ENCODE peak calls at places on chromosomes 16 and 17, in seven cellular contexts. J, I, G, S, A, D and N are unnamed samples.
A peak's percentile ranks its signal among the peaks of the same experiment; 100 is the strongest.

GRCh38 chr16:82888616-82889015 is 261.8 kb downstream of the CDH13 start:
- DNase-seq in J (no peak), I (no peak), G (no peak), S (no peak), A (no peak), D (no peak), N (no peak)

GRCh38 chr17:62014526-62014925 is 50.6 kb downstream of the MED13 start:
- DNase-seq in J (no peak), I (no peak), G (no peak), S (no peak), A (no peak), D (no peak), N (no peak)

GRCh38 chr17:64001091-64001579 is 3.0 kb downstream of the PRR29 start:
- DNase-seq in J (peak; percentile 42), I (no peak), G (no peak), S (no peak), A (no peak), D (no peak), N (no peak)

GRCh38 chr17:37698132-37698615 is 46.7 kb downstream of the HNF1B start:
- DNase-seq in J (no peak), I (no peak), G (peak; percentile 62), S (no peak), A (no peak), D (no peak), N (no peak)

GRCh38 chr16:79767597-79768280 is 167.2 kb upstream of the MAF start:
- DNase-seq in J (no peak), I (no peak), G (peak; percentile 54), S (no peak), A (no peak), D (no peak), N (peak; percentile 4)

GRCh38 chr17:2694381-2695242 is 17.0 kb downstream of the CLUH start:
- DNase-seq in J (peak; percentile 62), I (no peak), G (no peak), S (peak; percentile 25), A (no peak), D (no peak), N (no peak)

GRCh38 chr16:22369221-22369811 is 5.1 kb downstream of the CDR2 start:
- DNase-seq in J (no peak), I (no peak), G (peak; percentile 49), S (no peak), A (no peak), D (no peak), N (no peak)

GRCh38 chr17:17994271-17994670 is 21.6 kb downstream of the DRC3 start:
- DNase-seq in J (no peak), I (no peak), G (peak; percentile 26), S (no peak), A (peak; percentile 6), D (no peak), N (peak; percentile 15)

GRCh38 chr17:4543557-4544026 is 11.6 kb downstream of the MYBBP1A start:
- DNase-seq in J (no peak), I (no peak), G (no peak), S (no peak), A (no peak), D (no peak), N (no peak)

GRCh38 chr17:57009737-57010445 is 32.0 kb downstream of the SCPEP1 start:
- DNase-seq in J (no peak), I (no peak), G (peak; percentile 64), S (no peak), A (peak; percentile 46), D (peak; percentile 14), N (peak; percentile 37)

GRCh38 chr17:2237521-2237921 is 66.1 kb downstream of the SMG6 start:
- DNase-seq in J (peak; percentile 75), I (no peak), G (no peak), S (no peak), A (no peak), D (no peak), N (no peak)

GRCh38 chr17:6365187-6365943 is 69.6 kb downstream of the AIPL1 start:
- DNase-seq in J (no peak), I (no peak), G (no peak), S (no peak), A (no peak), D (no peak), N (no peak)

GRCh38 chr16:85137323-85138072 is 25.2 kb upstream of the CIBAR2 start:
- DNase-seq in J (peak; percentile 98), I (no peak), G (peak; percentile 79), S (peak; percentile 79), A (no peak), D (no peak), N (peak; percentile 92)

GRCh38 chr17:29581583-29582253 is 7.7 kb downstream of the GIT1 start:
- DNase-seq in J (no peak), I (no peak), G (no peak), S (no peak), A (no peak), D (no peak), N (peak; percentile 54)

GRCh38 chr17:37697331-37697730 is 47.5 kb downstream of the HNF1B start:
- DNase-seq in J (no peak), I (no peak), G (no peak), S (no peak), A (no peak), D (no peak), N (no peak)

GRCh38 chr16:5615868-5616642 is 518.5 kb upstream of the EEF2KMT start:
- DNase-seq in J (no peak), I (no peak), G (peak; percentile 71), S (no peak), A (peak; percentile 9), D (no peak), N (peak; percentile 65)

GRCh38 chr17:14270508-14270907 is 30.4 kb upstream of the HS3ST3B1 start:
- DNase-seq in J (no peak), I (no peak), G (no peak), S (no peak), A (no peak), D (no peak), N (no peak)

GRCh38 chr16:87733190-87733589 is 32.6 kb downstream of the KLHDC4 start:
- DNase-seq in J (no peak), I (no peak), G (no peak), S (no peak), A (no peak), D (no peak), N (no peak)

GRCh38 chr17:27540300-27541105 is 84.3 kb downstream of the KSR1 start:
- DNase-seq in J (peak; percentile 97), I (no peak), G (no peak), S (no peak), A (no peak), D (no peak), N (peak; percentile 64)

GRCh38 chr17:62627219-62627903 is at the start of gene MRC2:
- DNase-seq in J (peak; percentile 86), I (no peak), G (peak; percentile 78), S (peak; percentile 65), A (no peak), D (no peak), N (no peak)

GRCh38 chr17:76498886-76499667 is 2.1 kb downstream of the RHBDF2 start:
- DNase-seq in J (no peak), I (no peak), G (no peak), S (no peak), A (no peak), D (no peak), N (no peak)

GRCh38 chr16:10037771-10038170 is 144.5 kb downstream of the GRIN2A start:
- DNase-seq in J (no peak), I (no peak), G (no peak), S (no peak), A (no peak), D (no peak), N (no peak)

GRCh38 chr16:89209522-89210044 is 7.9 kb upstream of the ZNF778 start:
- DNase-seq in J (no peak), I (no peak), G (no peak), S (no peak), A (no peak), D (no peak), N (no peak)

GRCh38 chr16:67201411-67202345 is 2.7 kb downstream of the ELMO3 start:
- DNase-seq in J (no peak), I (no peak), G (no peak), S (no peak), A (no peak), D (no peak), N (no peak)

GRCh38 chr16:2483160-2483559 is 8.2 kb downstream of the TBC1D24 start:
- DNase-seq in J (no peak), I (no peak), G (no peak), S (no peak), A (no peak), D (no peak), N (no peak)

GRCh38 chr16:70658921-70659320 is 12.6 kb downstream of the IL34 start:
- DNase-seq in J (no peak), I (no peak), G (no peak), S (no peak), A (no peak), D (no peak), N (no peak)

GRCh38 chr17:2035549-2036490 is 5.9 kb downstream of the DPH1 start:
- DNase-seq in J (no peak), I (no peak), G (no peak), S (no peak), A (no peak), D (no peak), N (no peak)

GRCh38 chr17:59496178-59496577 is 69.2 kb upstream of the DHX40 start:
- DNase-seq in J (no peak), I (no peak), G (no peak), S (no peak), A (no peak), D (no peak), N (no peak)